ENCODE peak calls at places on chromosomes 4 and X, in six cellular contexts. E, N, T, U, H and P are unnamed samples.

GRCh38 chrX:41452565-41452964 is 5.4 kb downstream of the NYX start:
- DNase-seq in E (no peak), N (no peak), T (no peak), U (no peak), H (no peak), P (no peak)

GRCh38 chr4:19472669-19473068 is 779.0 kb upstream of the SLIT2 start:
- DNase-seq in E (no peak), N (no peak), T (no peak), U (no peak), H (no peak), P (no peak)

GRCh38 chr4:53321151-53321987 is 44.5 kb downstream of the SCFD2 start:
- DNase-seq in E (no peak), N (no peak), T (no peak), U (no peak), H (peak; percentile 56), P (peak; percentile 32)

GRCh38 chrX:57595381-57595811 is 3.6 kb downstream of the ZXDB start:
- DNase-seq in E (no peak), N (no peak), T (no peak), U (no peak), H (peak; percentile 43), P (no peak)

GRCh38 chr4:125370478-125370877 is 55.7 kb downstream of the FAT4 start:
- DNase-seq in E (no peak), N (no peak), T (no peak), U (no peak), H (no peak), P (no peak)

GRCh38 chrX:103464774-103465117 is 54.5 kb downstream of the RAB40A start:
- DNase-seq in E (peak; percentile 37), N (peak; percentile 81), T (peak; percentile 70), U (peak; percentile 60), H (peak; percentile 38), P (peak; percentile 8)

GRCh38 chr4:25144870-25145481 is 15.3 kb downstream of the SEPSECS start:
- DNase-seq in E (no peak), N (no peak), T (peak; percentile 10), U (no peak), H (peak; percentile 16), P (peak; percentile 18)

GRCh38 chr4:38501698-38502097 is 162.3 kb upstream of the KLF3 start:
- DNase-seq in E (no peak), N (no peak), T (no peak), U (no peak), H (no peak), P (no peak)

GRCh38 chr4:155931634-155932033 is 22.0 kb downstream of the CTSO start:
- DNase-seq in E (no peak), N (no peak), T (no peak), U (no peak), H (no peak), P (no peak)

GRCh38 chr4:74284074-74284473 is 24.2 kb upstream of the EPGN start:
- DNase-seq in E (no peak), N (no peak), T (no peak), U (no peak), H (peak; percentile 86), P (no peak)

GRCh38 chr4:26135331-26135730 is 185.5 kb upstream of the RBPJ start:
- DNase-seq in E (no peak), N (no peak), T (no peak), U (no peak), H (no peak), P (no peak)

GRCh38 chr4:6337331-6337935 is 67.8 kb downstream of the WFS1 start:
- DNase-seq in E (no peak), N (peak; percentile 44), T (no peak), U (no peak), H (no peak), P (no peak)

GRCh38 chr4:41668024-41668423 is 80.5 kb downstream of the PHOX2B start:
- DNase-seq in E (no peak), N (no peak), T (no peak), U (no peak), H (no peak), P (no peak)

GRCh38 chr4:100190643-100191600 is 654 bp upstream of the DDIT4L start:
- DNase-seq in E (no peak), N (peak; percentile 51), T (peak; percentile 11), U (no peak), H (no peak), P (peak; percentile 5)

GRCh38 chr4:57110635-57111546 is 706 bp upstream of the IGFBP7 start:
- DNase-seq in E (peak; percentile 29), N (peak; percentile 76), T (peak; percentile 10), U (no peak), H (peak; percentile 51), P (no peak)

GRCh38 chrX:39731735-39732134 is 366.0 kb downstream of the BCOR start:
- DNase-seq in E (no peak), N (no peak), T (no peak), U (no peak), H (no peak), P (no peak)

GRCh38 chr4:149047368-149047767 is 605.2 kb upstream of the NR3C2 start:
- DNase-seq in E (no peak), N (no peak), T (no peak), U (no peak), H (no peak), P (no peak)

GRCh38 chr4:1351854-1352633 is 5.0 kb downstream of the UVSSA start:
- DNase-seq in E (peak; percentile 75), N (peak; percentile 78), T (peak; percentile 90), U (peak; percentile 84), H (peak; percentile 39), P (peak; percentile 82)

GRCh38 chr4:151099976-151100417 is 569 bp downstream of the RPS3A start:
- DNase-seq in E (no peak), N (no peak), T (no peak), U (no peak), H (no peak), P (no peak)

GRCh38 chrX:110432831-110433230 is 74.2 kb downstream of the RTL9 start:
- DNase-seq in E (no peak), N (no peak), T (no peak), U (no peak), H (no peak), P (no peak)

GRCh38 chr4:27397886-27398285 is 537.2 kb downstream of the STIM2 start:
- DNase-seq in E (no peak), N (no peak), T (no peak), U (no peak), H (no peak), P (no peak)

GRCh38 chrX:77743720-77744119 is 42.3 kb downstream of the ATRX start:
- DNase-seq in E (no peak), N (peak; percentile 5), T (no peak), U (no peak), H (no peak), P (no peak)

GRCh38 chr4:89021678-89022077 is 35.3 kb downstream of the FAM13A start:
- DNase-seq in E (no peak), N (no peak), T (no peak), U (no peak), H (no peak), P (no peak)

GRCh38 chrX:54799046-54799445 is 991 bp upstream of the ITIH6 start:
- DNase-seq in E (no peak), N (no peak), T (no peak), U (no peak), H (no peak), P (no peak)

GRCh38 chr4:122602277-122603142 is 18.4 kb downstream of the IL21 start:
- DNase-seq in E (peak; percentile 41), N (peak; percentile 69), T (no peak), U (no peak), H (peak; percentile 32), P (peak; percentile 28)

GRCh38 chr4:113502883-113503282 is 258.7 kb downstream of the CAMK2D start:
- DNase-seq in E (no peak), N (no peak), T (no peak), U (no peak), H (no peak), P (no peak)